ENCODE peak calls at places on chromosomes 12 and 14, in nine cellular contexts. Q is SK-N-SH, D is hepatocyte, I is MM.1S, T is HCT116, P is GM23338, J is GM23248, X is OCI-LY7, C is PC-3. K is an unnamed sample. For H3K79me2, the result is how much of the 10 kb centered on the place peaks cover.

GRCh38 chr14:50320279-50320678 is 8.2 kb downstream of the DMAC2L start:
- DNase-seq in C (no peak), D (no peak), T (no peak), I (peak), J (peak), Q (no peak), X (no peak), P (no peak), K (no peak)

GRCh38 chr12:130993759-130994670 is 40.3 kb downstream of the ADGRD1 start:
- DNase-seq in J (no peak), C (no peak), X (peak), I (no peak), D (no peak), P (no peak), Q (no peak), T (no peak), K (no peak)

GRCh38 chr14:53955234-53955556 is 1.4 kb downstream of the BMP4 start:
- DNase-seq in P (peak), Q (no peak), D (no peak), C (no peak), T (no peak), I (no peak), X (no peak), J (no peak), K (no peak)

GRCh38 chr14:94771191-94771905 is 1.4 kb upstream of the GSC start:
- DNase-seq in I (no peak), Q (no peak), T (no peak), D (no peak), J (no peak), X (no peak), C (no peak), P (peak), K (peak)

GRCh38 chr14:77242752-77243151 is 28.3 kb downstream of the NGB start:
- DNase-seq in Q (no peak), X (peak), C (no peak), P (no peak), I (no peak), D (no peak), J (no peak), T (no peak), K (no peak)

GRCh38 chr12:47742253-47742825 is 16.3 kb downstream of the RAPGEF3 start:
- DNase-seq in I (peak), X (peak), C (peak), Q (peak), P (peak), J (peak), D (peak), T (peak), K (peak)

GRCh38 chr12:70379856-70380255 is 13.8 kb downstream of the KCNMB4 start:
- DNase-seq in X (no peak), P (no peak), J (no peak), C (no peak), I (peak), Q (no peak), T (no peak), D (no peak), K (no peak)

GRCh38 chr12:47236109-47236714 is 156.5 kb upstream of the AMIGO2 start:
- DNase-seq in P (no peak), Q (no peak), D (no peak), J (peak), T (no peak), C (peak), I (no peak), X (no peak), K (no peak)

GRCh38 chr14:68495101-68495637 is 297.7 kb downstream of the ZFP36L1 start:
- DNase-seq in Q (no peak), I (no peak), D (no peak), J (peak), T (no peak), X (peak), P (no peak), C (peak), K (no peak)

GRCh38 chr14:43019826-43020225 is 1413.2 kb downstream of the LRFN5 start:
- DNase-seq in D (no peak), Q (no peak), I (no peak), X (no peak), T (no peak), P (no peak), J (no peak), C (no peak), K (no peak)

GRCh38 chr12:92255741-92256140 is 110.1 kb upstream of the BTG1 start:
- DNase-seq in I (no peak), J (no peak), Q (no peak), P (no peak), D (no peak), C (no peak), T (no peak), X (no peak), K (no peak)

GRCh38 chr14:66036598-66036997 is 449.6 kb upstream of the CCDC196 start:
- DNase-seq in D (no peak), X (no peak), J (peak), P (no peak), C (no peak), T (no peak), I (no peak), Q (no peak), K (no peak)

GRCh38 chr14:71597955-71598659 is 334.1 kb upstream of the RGS6 start:
- DNase-seq in P (no peak), J (no peak), X (peak), Q (no peak), I (no peak), C (no peak), T (no peak), D (no peak), K (no peak)

GRCh38 chr12:79886917-79887519 is 47.9 kb downstream of the PPP1R12A start:
- DNase-seq in P (peak), C (peak), T (peak), I (peak), X (peak), D (peak), Q (peak), J (peak), K (peak)
- H3K79me2 ChIP-seq in P (half or more), C (half or more), T (half or more), I (half or more), X (half or more), D (half or more), Q (half or more), J (half or more), K (half or more)

DNA sequence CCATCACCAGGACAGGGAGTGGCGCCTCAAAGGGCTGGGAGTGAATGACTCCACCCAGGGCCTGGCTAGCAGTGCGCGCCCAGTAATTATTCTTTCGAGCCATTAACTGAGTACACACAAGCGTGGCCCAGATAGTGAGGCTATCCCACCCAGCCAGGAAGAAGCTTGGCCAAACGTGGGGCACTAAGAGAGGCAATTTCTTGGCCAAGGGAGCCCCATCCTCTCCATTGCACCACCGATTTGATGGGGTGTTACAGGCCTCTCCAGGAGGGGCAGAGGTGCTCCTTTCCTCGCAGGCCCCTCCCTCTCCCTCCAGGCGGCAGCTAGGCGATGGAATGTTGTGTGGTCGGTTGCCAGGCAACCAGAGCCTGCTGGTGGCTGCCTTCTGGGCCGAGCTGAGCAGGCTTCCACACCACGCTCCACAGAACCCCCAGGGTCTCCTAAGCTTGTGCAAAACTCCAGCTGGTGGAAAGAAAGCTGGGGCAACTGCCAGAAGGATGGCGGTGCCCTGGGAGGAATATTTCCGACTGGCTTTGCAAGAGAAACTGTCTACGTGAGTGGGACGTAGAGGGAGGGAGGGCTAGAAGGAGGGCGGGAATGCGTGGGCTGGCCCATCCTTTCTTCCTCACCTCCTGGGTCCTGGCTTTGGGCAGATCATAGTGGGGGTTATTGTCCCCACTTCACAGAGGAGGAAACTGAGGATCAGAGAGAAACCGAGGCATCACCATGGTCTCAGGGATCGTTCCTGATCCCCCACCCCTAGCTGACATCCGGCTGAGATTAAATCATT is at the start of gene CFAP73:
- DNase-seq in X (no peak), D (peak), Q (peak), T (peak), C (peak), P (peak), I (no peak), J (peak), K (peak)
- TF ChIP-seq EZH2phosphoT487 in X (no peak), D (no peak), Q (no peak), T (no peak), C (no peak), P (no peak), I (no peak), J (no peak), K (no peak)

GRCh38 chr14:55609681-55610080 is 29.7 kb downstream of the KTN1 start:
- DNase-seq in I (no peak), Q (no peak), C (peak), D (no peak), T (no peak), X (no peak), J (peak), P (peak), K (peak)
- H3K79me2 ChIP-seq in I (under half), Q (half or more), C (half or more), D (half or more), T (half or more), X (under half), J (half or more), P (half or more), K (half or more)

GRCh38 chr12:16531623-16532022 is 74.3 kb downstream of the LMO3 start:
- DNase-seq in Q (peak), I (no peak), C (no peak), P (no peak), X (no peak), J (no peak), T (no peak), D (no peak), K (peak)
- TF ChIP-seq EZH2phosphoT487 in Q (no peak), I (no peak), C (no peak), P (no peak), X (no peak), J (no peak), T (no peak), D (no peak), K (no peak)

DNA sequence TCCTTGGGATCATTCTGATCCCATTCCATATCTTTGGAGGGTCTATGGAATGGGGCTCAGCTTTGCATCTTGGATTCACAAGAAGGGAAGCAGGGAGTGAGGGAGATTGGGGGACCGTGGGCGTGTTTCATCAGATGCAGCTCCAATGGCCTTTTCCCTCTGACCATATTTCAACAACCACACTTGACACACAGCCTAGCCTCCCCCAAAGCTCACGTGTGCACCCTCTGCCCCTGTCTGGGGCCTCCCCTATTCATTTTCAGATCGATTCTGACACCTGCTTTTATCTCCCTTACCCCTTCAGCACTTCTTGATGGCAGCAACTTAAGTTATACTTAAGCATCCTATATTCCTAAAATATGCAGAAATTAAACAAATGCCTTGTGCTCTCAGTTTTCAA is 126.6 kb downstream of the CHST11 start:
- DNase-seq in P (no peak), C (no peak), X (peak), I (no peak), D (no peak), J (no peak), Q (no peak), T (no peak), K (no peak)
- H3K79me2 ChIP-seq in P (under half), C (under half), X (half or more), I (half or more), D (under half), J (under half), Q (under half), T (under half), K (under half)

GRCh38 chr12:49538740-49539403 is at the start of gene KCNH3:
- DNase-seq in T (peak), J (peak), D (peak), Q (peak), P (peak), X (peak), I (peak), C (peak), K (peak)

GRCh38 chr12:49536526-49537195 is 2.2 kb upstream of the KCNH3 start:
- DNase-seq in C (no peak), J (no peak), P (no peak), T (no peak), Q (no peak), I (no peak), X (peak), D (no peak), K (no peak)

GRCh38 chr12:49537231-49537708 is 1.6 kb upstream of the KCNH3 start:
- DNase-seq in D (peak), C (no peak), J (peak), I (no peak), Q (no peak), P (peak), X (no peak), T (no peak), K (no peak)

GRCh38 chr12:49539406-49540228 is 787 bp downstream of the KCNH3 start:
- DNase-seq in J (no peak), P (no peak), Q (peak), I (no peak), C (no peak), X (no peak), D (peak), T (no peak), K (no peak)

DNA sequence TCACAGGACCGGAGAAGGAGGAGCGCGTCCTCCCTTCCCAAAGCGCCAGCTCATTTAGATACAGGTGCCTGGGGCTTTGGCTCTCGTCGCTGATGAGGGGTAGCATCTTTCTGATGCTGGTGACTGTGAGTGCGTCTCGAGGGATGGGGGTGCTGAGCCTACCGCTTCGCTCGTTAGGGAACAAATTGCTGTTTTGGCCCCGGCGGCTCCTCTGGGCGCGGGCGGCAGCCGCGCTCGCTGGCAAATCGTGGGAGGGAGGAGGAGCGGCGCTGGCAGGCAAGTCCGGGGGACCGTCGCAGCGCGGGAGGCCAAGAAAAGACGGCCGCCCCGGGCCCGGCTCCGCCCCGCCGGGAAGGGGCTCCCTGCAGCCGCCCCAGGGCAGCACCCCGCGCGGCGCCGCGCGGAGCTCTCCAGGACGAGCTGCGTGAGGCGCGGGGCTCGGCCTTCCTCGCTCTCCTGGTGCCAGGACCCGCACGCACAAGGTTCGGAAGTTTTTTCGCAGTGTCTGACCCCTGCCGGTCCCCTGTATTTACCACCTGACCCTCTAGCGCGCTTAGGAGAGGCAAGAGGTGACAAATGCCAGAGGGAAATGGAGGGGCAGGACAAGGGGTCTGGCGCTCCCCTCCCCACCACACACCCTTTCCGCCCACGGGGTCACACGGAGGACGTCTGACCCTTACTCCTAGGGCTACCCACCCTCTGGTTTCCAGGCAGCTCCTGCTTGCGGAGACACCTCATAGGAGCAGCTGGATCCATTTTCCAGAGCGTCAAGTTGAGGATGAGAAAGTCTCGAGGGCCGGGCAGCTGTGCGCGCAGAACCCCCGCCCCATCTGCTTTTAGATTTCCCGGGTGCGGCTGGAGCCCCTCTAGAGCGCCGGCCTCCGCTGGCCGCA is 875 bp upstream of the KCNH3 start:
- DNase-seq in Q (peak), D (peak), C (peak), X (peak), I (peak), T (no peak), P (peak), J (peak), K (peak)
- TF ChIP-seq EZH2phosphoT487 in Q (no peak), D (no peak), C (peak), X (peak), I (no peak), T (no peak), P (peak), J (peak), K (peak)

DNA sequence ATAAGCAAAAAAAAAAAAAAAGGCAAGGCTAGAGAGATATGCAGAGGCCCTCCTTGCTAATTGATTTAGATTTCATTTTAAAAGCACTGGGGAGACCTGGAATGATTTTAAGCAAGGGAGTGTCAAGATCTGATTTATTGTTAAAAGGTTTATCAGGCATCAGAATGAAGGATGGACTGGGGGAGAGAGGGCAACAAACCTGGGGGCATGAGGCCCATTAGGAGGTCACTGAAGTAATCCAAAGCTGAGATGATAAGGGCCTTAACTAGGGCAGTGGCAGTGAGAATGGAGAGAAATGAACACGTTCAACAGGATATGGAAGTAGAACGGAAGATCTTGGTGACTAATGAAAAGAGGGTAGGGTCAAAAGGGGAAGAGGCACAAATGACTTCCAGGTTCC is 24.1 kb downstream of the KITLG start:
- DNase-seq in C (no peak), T (no peak), J (no peak), P (no peak), D (no peak), Q (peak), I (no peak), X (no peak), K (no peak)
- H3K79me2 ChIP-seq in C (under half), T (half or more), J (half or more), P (under half), D (half or more), Q (half or more), I (under half), X (under half), K (under half)

GRCh38 chr12:12376636-12377448 is 20.0 kb downstream of the BORCS5 start:
- DNase-seq in Q (peak), D (peak), J (peak), X (peak), I (peak), C (peak), P (peak), T (peak), K (peak)
- TF ChIP-seq EZH2phosphoT487 in Q (no peak), D (no peak), J (no peak), X (no peak), I (no peak), C (no peak), P (no peak), T (no peak), K (no peak)

GRCh38 chr12:120649442-120650248 is 9.2 kb downstream of the CABP1 start:
- DNase-seq in Q (peak), D (peak), X (no peak), C (no peak), T (no peak), J (peak), P (peak), I (no peak), K (peak)
- H3K79me2 ChIP-seq in Q (under half), D (under half), X (under half), C (under half), T (under half), J (under half), P (under half), I (under half), K (under half)

GRCh38 chr12:41362511-41362910 is 174.4 kb downstream of the PDZRN4 start:
- DNase-seq in I (no peak), P (no peak), X (no peak), D (no peak), T (no peak), Q (no peak), C (no peak), J (no peak), K (no peak)
- TF ChIP-seq EZH2phosphoT487 in I (no peak), P (no peak), X (no peak), D (no peak), T (no peak), Q (no peak), C (no peak), J (no peak), K (no peak)